ENCODE peak calls at places on chromosomes 3 and 15, in seven cellular contexts. Y is endothelial cell; G is RWPE1; V is left ventricle myocardium inferior; E is BJ; P is CD4-positive, alpha-beta T cell; X is nephron progenitor cell. I is an unnamed sample.

GRCh38 chr15:40273428-40273827 is 9.4 kb downstream of the ANKRD63 start:
- DNase-seq in G (no peak), Y (no peak), E (no peak), X (no peak), V (no peak), P (no peak), I (no peak)

GRCh38 chr15:39501366-39501765 is 79.5 kb upstream of the THBS1 start:
- DNase-seq in Y (no peak), G (no peak), E (peak; percentile 49), V (no peak), P (no peak), X (no peak), I (peak; percentile 88)

GRCh38 chr3:10648181-10648580 is 142.8 kb upstream of the ATP2B2 start:
- DNase-seq in X (no peak), P (no peak), G (peak; percentile 11), E (no peak), Y (no peak), V (no peak), I (no peak)

GRCh38 chr15:67818464-67818863 is 6.8 kb upstream of the SKOR1 start:
- DNase-seq in G (no peak), X (no peak), E (no peak), Y (no peak), V (no peak), P (no peak), I (no peak)

GRCh38 chr3:39254806-39255449 is 24.9 kb downstream of the CX3CR1 start:
- DNase-seq in V (no peak), P (no peak), G (peak; percentile 32), E (peak; percentile 60), Y (no peak), X (no peak), I (no peak)

GRCh38 chr3:138082085-138082991 is 33.1 kb downstream of the DZIP1L start:
- DNase-seq in G (peak; percentile 68), X (no peak), Y (no peak), E (peak; percentile 72), P (no peak), V (no peak), I (no peak)

GRCh38 chr15:74352393-74352910 is 15.0 kb downstream of the CYP11A1 start:
- DNase-seq in P (no peak), Y (no peak), G (no peak), V (no peak), E (no peak), X (no peak), I (no peak)

GRCh38 chr15:70099966-70100494 is 2.3 kb upstream of the TLE3 start:
- DNase-seq in G (no peak), X (no peak), V (no peak), Y (no peak), P (no peak), E (no peak), I (no peak)

GRCh38 chr15:72685925-72686794 is at the start of the genes BBS4 and HIGD2B:
- DNase-seq in P (peak; percentile 71), X (peak; percentile 90), G (peak; percentile 81), E (peak; percentile 49), V (peak; percentile 88), Y (peak; percentile 90), I (peak; percentile 55)

GRCh38 chr3:111848246-111848645 is 10.8 kb upstream of the PHLDB2 start:
- DNase-seq in E (no peak), Y (no peak), V (no peak), P (no peak), G (no peak), X (no peak), I (no peak)

GRCh38 chr15:72116680-72117447 is 1.1 kb downstream of the MYO9A start:
- DNase-seq in X (no peak), V (peak; percentile 18), Y (peak; percentile 16), E (no peak), G (peak; percentile 25), P (no peak), I (no peak)

GRCh38 chr3:11118181-11118682 is 36.1 kb upstream of the HRH1 start:
- DNase-seq in Y (no peak), X (no peak), P (no peak), G (no peak), E (no peak), V (no peak), I (no peak)

GRCh38 chr3:39343076-39343717 is 13.7 kb downstream of the CCR8 start:
- DNase-seq in Y (no peak), V (no peak), G (peak; percentile 21), E (no peak), P (no peak), X (no peak), I (no peak)

GRCh38 chr3:184077881-184078280 is 19.0 kb upstream of the HTR3E start:
- DNase-seq in X (no peak), V (no peak), Y (no peak), P (no peak), G (no peak), E (no peak), I (no peak)

DNA sequence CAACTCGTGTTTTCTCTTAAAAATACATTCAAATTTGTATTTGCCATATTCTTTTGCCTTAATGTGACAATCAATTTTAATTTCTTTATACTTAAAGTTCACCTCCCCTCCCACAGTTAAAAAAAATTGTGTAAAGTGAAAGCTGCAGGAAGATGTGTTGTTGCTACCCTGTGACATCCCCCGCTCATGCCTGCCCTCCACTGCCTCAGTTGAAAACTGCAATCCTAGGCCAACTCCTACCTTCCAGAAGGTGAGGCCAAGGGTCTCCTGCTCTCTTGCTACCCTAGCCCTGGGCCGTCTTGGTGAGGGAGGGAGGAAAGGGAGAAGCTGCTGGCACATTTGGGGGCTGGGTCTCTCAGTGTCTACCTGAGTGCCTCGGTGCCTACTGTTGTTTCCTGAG is 57.0 kb upstream of the CMTM7 start:
- DNase-seq in P (peak; percentile 58), V (no peak), Y (peak; percentile 25), E (no peak), X (no peak), G (no peak), I (no peak)
- TF ChIP-seq CTCF in P (peak; percentile 65), V (peak; percentile 30), Y (peak; percentile 12), E (no peak), X (peak; percentile 14), G (no peak), I (no peak)

DNA sequence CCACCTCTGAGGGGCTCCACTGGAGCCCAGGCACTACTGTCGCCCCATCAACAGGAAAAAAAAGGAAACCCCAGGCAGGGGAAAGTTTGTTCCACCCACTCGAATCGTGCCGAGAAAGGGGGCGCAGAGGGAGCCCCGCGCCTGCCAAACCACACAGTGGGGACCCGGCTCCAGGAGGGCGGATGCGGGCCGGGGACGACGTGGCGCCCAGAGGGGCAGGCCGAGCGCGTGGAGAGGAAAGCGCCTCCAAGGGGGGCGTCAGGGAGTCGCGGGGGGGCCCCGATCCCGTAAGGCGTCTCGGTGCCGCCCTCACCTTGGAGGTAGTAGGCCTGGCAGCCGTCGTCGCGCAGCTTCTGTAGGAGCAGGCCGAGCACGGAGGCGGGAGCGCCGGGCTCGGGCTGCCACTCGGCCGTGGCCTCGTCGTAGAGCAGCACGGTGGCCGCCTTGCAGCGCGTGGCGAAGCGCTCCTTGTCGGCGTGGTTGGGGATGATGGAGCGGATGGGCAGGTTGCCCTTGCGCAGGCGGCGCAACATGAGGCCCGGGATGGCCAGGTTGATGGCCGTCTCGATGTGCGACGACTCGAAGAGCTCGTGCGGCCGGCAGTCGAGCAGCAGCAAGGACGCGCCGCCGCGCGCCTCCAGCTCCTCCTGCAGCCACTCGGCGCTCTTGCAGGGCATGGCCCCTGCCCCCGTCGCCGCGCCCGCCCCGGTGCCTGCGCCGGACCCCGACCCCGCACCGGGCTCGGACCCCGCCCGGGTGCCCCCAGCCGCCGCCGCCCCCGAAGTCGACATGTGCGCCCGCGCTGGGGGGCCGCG is 627 bp downstream of the DUSP7 start:
- DNase-seq in E (no peak), V (peak; percentile 53), P (no peak), Y (peak; percentile 64), G (no peak), X (peak; percentile 58), I (no peak)
- TF ChIP-seq CTCF in E (peak; percentile 10), V (peak; percentile 50), P (no peak), Y (no peak), G (no peak), X (no peak), I (peak; percentile 12)

DNA sequence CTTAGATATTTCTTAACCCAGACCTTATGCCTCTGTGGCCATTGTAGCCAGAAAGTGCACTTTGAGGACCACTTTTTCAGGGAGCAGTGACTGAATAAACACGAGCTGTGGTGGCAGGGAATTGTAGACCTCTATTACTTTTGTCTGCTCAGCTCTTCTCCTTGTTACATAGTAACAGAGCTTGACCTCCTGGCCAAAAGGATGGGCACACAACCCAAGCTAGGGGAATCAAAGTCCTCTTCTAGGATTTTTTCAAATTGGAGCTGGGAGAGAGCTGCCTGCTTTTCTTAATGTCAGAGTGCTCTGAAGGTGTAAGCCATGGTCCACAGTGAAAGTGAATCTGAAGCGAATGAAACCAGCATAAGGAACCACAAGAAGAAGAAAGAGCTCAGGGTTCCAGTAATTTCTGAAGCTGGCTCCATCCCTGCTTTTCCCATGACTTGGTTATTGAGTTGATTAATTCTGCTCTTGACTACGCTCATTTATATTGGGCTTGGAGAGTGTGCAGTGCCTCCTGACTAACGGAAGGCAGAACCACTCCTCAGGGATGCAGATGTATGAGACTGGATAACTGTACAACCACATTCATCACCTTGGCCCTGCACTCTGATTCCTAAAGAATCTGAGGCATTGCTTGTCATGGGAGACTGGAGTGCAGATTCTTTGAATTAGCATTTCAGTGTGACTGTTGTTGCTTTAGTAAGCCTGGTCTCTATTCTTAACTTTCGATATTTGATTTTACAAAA is 60.9 kb downstream of the TLNRD1 start:
- DNase-seq in X (no peak), V (no peak), G (no peak), Y (no peak), E (no peak), P (no peak), I (no peak)
- TF ChIP-seq CTCF in X (no peak), V (no peak), G (no peak), Y (no peak), E (no peak), P (no peak), I (no peak)

GRCh38 chr3:188034989-188035388 is 119.0 kb upstream of the LPP start:
- DNase-seq in V (no peak), Y (no peak), P (no peak), X (no peak), E (no peak), G (no peak), I (no peak)

GRCh38 chr3:188036375-188036985 is 117.5 kb upstream of the LPP start:
- DNase-seq in E (no peak), Y (no peak), P (no peak), V (no peak), X (no peak), G (no peak), I (no peak)

GRCh38 chr3:188041193-188041592 is 112.8 kb upstream of the LPP start:
- DNase-seq in P (no peak), E (no peak), V (no peak), X (no peak), Y (no peak), G (no peak), I (no peak)

GRCh38 chr3:188037965-188038581 is 115.9 kb upstream of the LPP start:
- DNase-seq in Y (no peak), X (no peak), V (no peak), E (no peak), G (no peak), P (no peak), I (no peak)

DNA sequence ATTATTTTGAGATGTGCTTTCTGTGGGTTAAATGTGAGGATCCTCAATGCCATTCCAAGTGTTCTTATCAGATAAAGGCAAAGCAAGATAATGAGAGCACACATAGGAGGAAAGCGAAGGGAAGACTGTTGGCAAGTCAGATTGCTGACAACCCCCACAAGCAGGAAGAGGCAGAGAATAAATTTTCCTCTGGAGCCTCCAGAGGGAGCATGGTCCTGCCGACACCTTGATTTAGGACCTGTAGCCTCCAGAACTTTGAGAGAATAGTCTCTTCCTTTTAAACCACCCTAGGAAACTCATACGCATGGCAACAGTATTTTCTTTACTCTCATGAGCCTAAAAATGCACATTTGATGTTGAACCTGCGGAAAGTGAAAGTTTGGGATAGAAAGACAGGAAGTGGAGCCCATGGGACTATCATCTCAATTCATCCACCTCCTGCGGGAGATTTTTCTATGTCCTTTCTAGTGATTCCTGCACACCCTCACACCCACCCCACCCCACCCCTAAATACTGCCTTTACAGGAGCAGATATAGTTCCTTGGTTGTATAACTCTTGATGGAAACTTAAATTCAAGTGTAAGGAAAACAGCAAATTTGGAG is 116.7 kb upstream of the LPP start:
- DNase-seq in X (peak; percentile 15), P (no peak), Y (peak; percentile 12), V (no peak), G (no peak), E (no peak), I (peak; percentile 29)
- TF ChIP-seq CTCF in X (peak; percentile 29), P (no peak), Y (peak; percentile 20), V (peak; percentile 67), G (no peak), E (peak; percentile 52), I (peak; percentile 49)